ENCODE peak calls at places on chromosomes 2 and 18, in five cellular contexts. D is neuronal stem cell, J is astrocyte, Q is spleen, N is WERI-Rb-1. C is an unnamed sample.

GRCh38 chr2:43142921-43143438 is 83.4 kb downstream of the ZFP36L2 start:
- DNase-seq in D (no peak), J (no peak), Q (peak; percentile 75), N (no peak), C (peak; percentile 40)

GRCh38 chr2:32864337-32864736 is 82.4 kb upstream of the LTBP1 start:
- DNase-seq in D (no peak), J (peak; percentile 73), Q (no peak), N (no peak), C (no peak)

GRCh38 chr18:58668897-58669296 is 2.4 kb upstream of the MALT1 start:
- DNase-seq in D (no peak), J (peak; percentile 80), Q (no peak), N (no peak), C (no peak)

GRCh38 chr2:197431858-197432257 is 3.0 kb downstream of the SF3B1 start:
- DNase-seq in D (no peak), J (no peak), Q (no peak), N (no peak), C (no peak)

GRCh38 chr18:28412521-28412920 is 235.6 kb upstream of the CDH2 start:
- DNase-seq in D (no peak), J (peak; percentile 55), Q (no peak), N (no peak), C (peak; percentile 54)

GRCh38 chr2:111219285-111219684 is 98.6 kb downstream of the BCL2L11 start:
- DNase-seq in D (peak; percentile 15), J (peak; percentile 69), Q (no peak), N (no peak), C (peak; percentile 67)

GRCh38 chr2:170505631-170506270 is 209.4 kb upstream of the SP5 start:
- DNase-seq in D (no peak), J (no peak), Q (no peak), N (no peak), C (peak; percentile 50)

GRCh38 chr2:18077724-18078123 is 199.3 kb downstream of the KCNS3 start:
- DNase-seq in D (no peak), J (peak; percentile 96), Q (no peak), N (no peak), C (peak; percentile 69)

GRCh38 chr18:3148930-3149535 is 70.7 kb downstream of the MYOM1 start:
- DNase-seq in D (no peak), J (peak; percentile 2), Q (no peak), N (no peak), C (peak; percentile 2)

GRCh38 chr2:109494842-109495241 is 118.9 kb downstream of the SEPTIN10 start:
- DNase-seq in D (no peak), J (no peak), Q (no peak), N (no peak), C (no peak)

GRCh38 chr2:242022550-242023290 is 153.2 kb downstream of the RTP5 start:
- DNase-seq in D (no peak), J (no peak), Q (peak; percentile 27), N (peak; percentile 3), C (no peak)

GRCh38 chr18:36309436-36310391 is 12.2 kb downstream of the FHOD3 start:
- DNase-seq in D (no peak), J (peak; percentile 100), Q (no peak), N (peak; percentile 69), C (peak; percentile 26)

GRCh38 chr2:100568989-100569388 is 6.2 kb downstream of the PDCL3 start:
- DNase-seq in D (no peak), J (no peak), Q (no peak), N (no peak), C (no peak)

GRCh38 chr18:79850731-79851130 is 53.0 kb downstream of the KCNG2 start:
- DNase-seq in D (no peak), J (no peak), Q (peak; percentile 68), N (no peak), C (no peak)

GRCh38 chr2:206095925-206096324 is 10.0 kb upstream of the INO80D start:
- DNase-seq in D (no peak), J (no peak), Q (no peak), N (no peak), C (no peak)

GRCh38 chr18:76968073-76968472 is 145.7 kb downstream of the ZNF236 start:
- DNase-seq in D (no peak), J (no peak), Q (peak; percentile 66), N (no peak), C (no peak)

GRCh38 chr2:216601632-216602409 is 31.4 kb upstream of the IGFBP2 start:
- DNase-seq in D (no peak), J (no peak), Q (no peak), N (no peak), C (no peak)

GRCh38 chr18:3649559-3650426 is 199.8 kb downstream of the TGIF1 start:
- DNase-seq in D (no peak), J (peak; percentile 85), Q (no peak), N (no peak), C (no peak)

GRCh38 chr2:22850310-22850709 is 534.7 kb upstream of the KLHL29 start:
- DNase-seq in D (no peak), J (no peak), Q (no peak), N (no peak), C (no peak)

GRCh38 chr18:50097702-50098101 is 97.2 kb downstream of the MYO5B start:
- DNase-seq in D (no peak), J (peak; percentile 53), Q (no peak), N (no peak), C (no peak)

DNA sequence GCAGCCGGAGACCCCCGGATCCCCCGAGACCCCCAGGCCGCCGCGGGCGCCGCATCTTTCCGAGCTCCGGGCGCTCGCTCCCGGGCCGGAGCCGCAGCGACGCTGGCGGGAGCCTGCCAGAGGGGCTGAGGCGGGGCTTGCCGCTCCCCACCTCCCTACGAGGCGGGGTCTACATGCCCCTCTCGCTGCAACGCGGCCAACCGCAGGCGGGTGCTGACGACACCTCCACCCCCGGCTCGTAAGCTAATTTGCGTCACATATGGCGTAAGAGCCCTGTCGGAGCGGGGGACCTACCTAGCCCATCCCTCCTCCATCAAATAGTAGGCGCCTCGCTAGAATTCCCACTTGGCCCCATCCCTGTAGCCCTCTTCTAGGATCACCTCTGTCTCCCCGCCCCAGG is at the start of gene PTPRN:
- DNase-seq in D (peak; percentile 30), J (peak; percentile 79), Q (no peak), N (peak; percentile 92), C (no peak)
- H3K4me3 ChIP-seq in D (peak within 1 kb of the TSS; percentile 62), J (peak within 1 kb of the TSS; percentile 57), Q (no peak within 1 kb of the TSS), N (peak within 1 kb of the TSS; percentile 82), C (no peak within 1 kb of the TSS)

DNA sequence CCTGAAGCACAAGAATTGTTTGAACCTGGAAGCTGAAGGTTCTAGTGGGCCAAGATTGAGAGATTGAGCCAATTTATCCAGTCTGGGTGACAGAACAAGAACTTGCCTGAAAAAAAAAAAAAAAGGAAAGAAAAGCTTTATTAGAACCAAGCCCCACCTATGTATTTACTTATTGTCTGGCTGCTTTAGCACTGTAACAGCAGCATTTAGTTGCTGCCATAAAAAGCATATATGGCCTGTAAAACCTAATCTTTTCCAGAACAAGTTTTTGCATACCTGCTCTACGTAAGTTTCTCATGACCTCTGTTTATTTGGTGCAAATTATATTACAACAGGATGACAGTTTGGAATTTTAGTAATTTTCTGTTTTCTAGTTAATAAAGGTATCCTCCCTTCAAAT is 1565.6 kb upstream of the LRRTM1 start:
- DNase-seq in D (no peak), J (no peak), Q (no peak), N (no peak), C (no peak)
- H3K27ac ChIP-seq in D (no peak overlapping the region), J (no peak overlapping the region), Q (no peak overlapping the region), N (no peak overlapping the region), C (no peak overlapping the region)

GRCh38 chr2:183001948-183002347 is 36.3 kb downstream of the NCKAP1 start:
- DNase-seq in D (no peak), J (no peak), Q (no peak), N (no peak), C (no peak)

GRCh38 chr2:182994228-182994912 is 43.9 kb downstream of the NCKAP1 start:
- DNase-seq in D (no peak), J (no peak), Q (no peak), N (no peak), C (no peak)

GRCh38 chr2:183000846-183001245 is 37.4 kb downstream of the NCKAP1 start:
- DNase-seq in D (no peak), J (no peak), Q (no peak), N (no peak), C (no peak)

DNA sequence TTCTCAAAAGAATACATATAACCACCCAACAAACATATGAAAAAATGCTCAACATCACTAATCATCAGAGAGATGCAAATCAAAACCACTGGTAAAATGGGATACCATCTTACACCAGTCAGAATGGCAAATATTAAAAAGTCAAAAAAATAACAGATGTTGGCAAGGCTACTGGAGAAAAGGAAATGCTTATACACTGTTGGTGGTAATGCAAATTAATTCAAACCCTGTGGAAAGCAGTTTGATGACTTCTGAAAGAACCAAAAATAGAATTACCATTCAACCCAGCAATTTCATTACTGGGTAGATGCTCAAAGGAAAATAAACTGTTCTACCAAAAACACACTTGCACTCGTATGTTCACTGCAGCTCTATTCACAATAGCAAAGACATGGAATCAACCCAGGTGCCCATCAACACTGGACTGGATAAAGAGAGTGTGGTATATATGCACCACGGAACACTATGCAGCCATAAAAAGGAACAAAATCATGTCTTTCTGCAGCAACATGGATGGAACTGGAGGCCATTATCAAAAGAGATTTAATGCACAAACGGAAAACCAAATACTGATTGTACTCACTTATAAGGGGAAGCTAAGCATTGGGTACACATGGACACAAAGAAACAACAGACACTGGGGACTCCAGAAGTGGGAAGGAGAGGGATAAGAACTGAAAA is 38.8 kb downstream of the NCKAP1 start:
- DNase-seq in D (no peak), J (no peak), Q (no peak), N (no peak), C (no peak)
- H3K36me3 ChIP-seq in D (peaks cover 4% of the 10 kb centered on the region), J (peaks cover 38% of the 10 kb centered on the region), Q (no peaks in the 10 kb centered on the region), N (peaks cover 40% of the 10 kb centered on the region), C (peaks cover 64% of the 10 kb centered on the region)

GRCh38 chr2:172108587-172108930 is 5.9 kb upstream of the DLX2 start:
- DNase-seq in D (peak; percentile 9), J (no peak), Q (no peak), N (no peak), C (no peak)

GRCh38 chr2:172107690-172108586 is 5.2 kb upstream of the DLX2 start:
- DNase-seq in D (peak; percentile 9), J (no peak), Q (no peak), N (no peak), C (no peak)

GRCh38 chr2:172105715-172106124 is 3.0 kb upstream of the DLX2 start:
- DNase-seq in D (peak; percentile 17), J (no peak), Q (no peak), N (no peak), C (no peak)

GRCh38 chr2:172103471-172104292 is 982 bp upstream of the DLX2 start:
- DNase-seq in D (peak; percentile 85), J (peak; percentile 59), Q (peak; percentile 95), N (peak; percentile 87), C (peak; percentile 87)

DNA sequence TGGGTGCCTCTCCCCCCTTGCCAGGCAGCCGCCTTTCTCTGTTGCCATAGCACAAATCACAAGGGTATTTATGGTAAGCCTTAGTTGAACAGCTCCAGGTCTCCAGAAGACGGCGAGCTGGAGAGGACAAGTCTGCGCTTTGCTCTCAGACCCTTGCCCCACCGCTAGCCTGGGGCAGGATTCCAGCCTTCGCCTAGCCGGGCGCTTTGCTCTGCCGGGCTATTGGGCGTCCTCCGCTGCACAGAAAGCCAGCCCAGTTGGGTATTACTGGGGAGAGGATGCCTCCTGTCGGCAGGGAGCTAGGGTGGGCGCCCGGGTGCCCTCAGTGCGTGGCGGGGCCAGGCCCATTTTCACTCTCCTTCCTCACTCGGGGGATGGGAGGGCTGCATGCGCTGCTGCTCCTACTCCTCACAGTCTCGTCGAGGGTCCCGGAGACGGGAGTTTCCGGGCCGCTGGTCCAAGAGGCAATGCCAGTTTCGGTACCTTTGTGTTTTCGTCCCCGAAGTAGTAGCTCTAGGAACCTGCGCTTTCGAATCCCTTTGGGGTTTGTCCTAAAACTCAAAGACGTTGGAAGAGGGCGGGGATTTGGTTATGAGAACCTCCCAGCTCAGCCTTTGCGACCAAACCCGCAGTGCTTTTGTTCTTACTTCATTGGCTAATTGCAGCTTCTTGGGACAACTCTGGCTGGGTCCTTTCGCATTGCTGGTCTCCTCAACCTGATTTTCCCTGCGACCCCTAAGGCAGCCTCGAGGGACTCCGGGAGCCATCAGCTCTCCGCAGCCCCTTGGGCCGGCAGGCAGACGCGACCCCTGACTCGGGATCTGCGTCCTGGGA is 3.6 kb upstream of the DLX2 start:
- DNase-seq in D (peak; percentile 38), J (no peak), Q (peak; percentile 81), N (peak; percentile 66), C (peak; percentile 45)
- H3K4me3 ChIP-seq in D (peak overlapping the region; percentile 60), J (peak overlapping the region; percentile 59), Q (peak overlapping the region; percentile 14), N (peak overlapping the region; percentile 21), C (peak overlapping the region; percentile 42)

C was measured in SJCRH30.